ENCODE peak calls at places on chromosomes 11 and 22, in ten cellular contexts. Q is NAMALWA; L is psoas muscle; H is progenitor cell of endocrine pancreas; W is HL-60; Z is aorta; E is right atrium auricular region; P is cardiac muscle cell; B is activated CD4-positive, alpha-beta T cell treated with anti-CD3 and anti-CD28 coated beads for 36 hours; O is cardiac fibroblast. J is an unnamed sample.

GRCh38 chr11:80668039-80668438 is 1227.2 kb upstream of the TENM4 start:
- DNase-seq in Q (no peak), Z (no peak), O (no peak), H (no peak), L (no peak), E (no peak), W (no peak), P (no peak), B (no peak), J (no peak)

GRCh38 chr22:27814993-27815392 is 13.4 kb upstream of the MN1 start:
- DNase-seq in E (no peak), Z (no peak), O (no peak), Q (no peak), P (no peak), H (no peak), L (no peak), B (no peak), W (no peak), J (no peak)

GRCh38 chr11:18011633-18012313 is 1.1 kb downstream of the SERGEF start:
- DNase-seq in H (no peak), Q (no peak), Z (no peak), P (no peak), O (peak), E (no peak), B (no peak), L (no peak), W (no peak), J (peak)

GRCh38 chr11:14974723-14975587 is 2.8 kb upstream of the CALCA start:
- DNase-seq in W (no peak), O (peak), E (peak), Z (peak), Q (peak), B (peak), H (peak), P (peak), L (peak), J (peak)

GRCh38 chr11:28133146-28133545 is 25.0 kb downstream of the METTL15 start:
- DNase-seq in B (no peak), L (no peak), Z (no peak), H (no peak), P (peak), E (no peak), W (no peak), O (peak), Q (no peak), J (no peak)

GRCh38 chr11:6402061-6402470 is 11.8 kb downstream of the SMPD1 start:
- DNase-seq in Z (no peak), W (no peak), H (no peak), O (no peak), L (no peak), B (peak), P (no peak), Q (no peak), E (no peak), J (no peak)

GRCh38 chr11:12845739-12846358 is 163.3 kb upstream of the RASSF10 start:
- DNase-seq in O (no peak), Z (no peak), Q (no peak), H (peak), P (no peak), W (no peak), L (no peak), E (no peak), B (no peak), J (peak)

GRCh38 chr11:124115782-124116616 is 749 bp downstream of the VWA5A start:
- DNase-seq in Q (no peak), O (no peak), Z (peak), H (no peak), W (no peak), B (peak), P (no peak), E (no peak), L (no peak), J (no peak)

GRCh38 chr11:132337819-132338416 is 967.5 kb downstream of the NTM start:
- DNase-seq in P (no peak), Z (no peak), E (no peak), Q (no peak), O (no peak), W (no peak), H (no peak), B (no peak), L (no peak), J (no peak)

GRCh38 chr22:44983878-44984482 is 25.8 kb downstream of the PHF21B start:
- DNase-seq in Q (no peak), W (no peak), Z (no peak), L (no peak), O (no peak), P (no peak), B (no peak), H (no peak), E (no peak), J (no peak)

GRCh38 chr22:45784357-45785277 is 113.0 kb downstream of the ATXN10 start:
- DNase-seq in H (no peak), Q (peak), B (no peak), L (no peak), P (no peak), E (no peak), W (no peak), O (no peak), Z (no peak), J (no peak)

GRCh38 chr22:48869161-48869560 is 958.5 kb downstream of the BRD1 start:
- DNase-seq in L (no peak), Z (peak), P (no peak), W (no peak), B (no peak), O (no peak), H (no peak), Q (no peak), E (no peak), J (no peak)

GRCh38 chr11:23856654-23857053 is 640.2 kb upstream of the LUZP2 start:
- DNase-seq in H (no peak), L (no peak), O (peak), E (no peak), B (no peak), Z (no peak), Q (no peak), P (peak), W (no peak), J (no peak)

GRCh38 chr11:465896-466538 is 15.9 kb downstream of the PTDSS2 start:
- DNase-seq in P (no peak), Z (no peak), Q (no peak), L (peak), O (no peak), H (no peak), B (no peak), E (no peak), W (no peak), J (no peak)

GRCh38 chr22:30872282-30873041 is 96.1 kb downstream of the MORC2 start:
- DNase-seq in Q (no peak), E (no peak), H (no peak), W (no peak), B (no peak), L (no peak), O (no peak), P (no peak), Z (peak), J (no peak)

GRCh38 chr11:122192634-122193245 is 76.7 kb upstream of the BLID start:
- DNase-seq in E (no peak), H (no peak), Z (no peak), P (peak), W (no peak), B (no peak), O (peak), L (no peak), Q (no peak), J (no peak)

GRCh38 chr22:37559901-37560681 is at the start of gene CDC42EP1:
- DNase-seq in W (no peak), Z (peak), B (no peak), Q (no peak), E (no peak), L (peak), P (peak), O (peak), H (peak), J (peak)

GRCh38 chr11:12090061-12090572 is 20.3 kb upstream of the MICAL2 start:
- DNase-seq in O (peak), L (no peak), Z (no peak), P (peak), E (no peak), Q (no peak), B (no peak), H (no peak), W (peak), J (no peak)

GRCh38 chr22:44930016-44930710 is 79.6 kb downstream of the PHF21B start:
- DNase-seq in O (no peak), B (no peak), Q (no peak), L (no peak), Z (peak), H (no peak), P (no peak), E (no peak), W (no peak), J (no peak)

GRCh38 chr11:118061401-118062125 is 15.3 kb upstream of the TMPRSS4 start:
- DNase-seq in P (no peak), W (no peak), E (no peak), H (no peak), L (no peak), Q (no peak), O (no peak), Z (peak), B (no peak), J (no peak)

GRCh38 chr22:49571326-49571725 is 256.3 kb downstream of the BRD1 start:
- DNase-seq in H (no peak), P (no peak), B (no peak), E (no peak), Q (no peak), O (no peak), Z (peak), L (no peak), W (no peak), J (no peak)

GRCh38 chr11:10026514-10026913 is 267.5 kb downstream of the SBF2 start:
- DNase-seq in L (no peak), B (no peak), E (no peak), Z (no peak), W (no peak), O (peak), Q (no peak), P (peak), H (no peak), J (no peak)

GRCh38 chr11:124642628-124643027 is 20.0 kb downstream of the TBRG1 start:
- DNase-seq in L (no peak), H (no peak), Z (no peak), B (no peak), P (no peak), E (no peak), Q (no peak), O (no peak), W (no peak), J (no peak)

GRCh38 chr11:16335236-16335962 is 20.9 kb downstream of the SOX6 start:
- DNase-seq in E (no peak), L (no peak), Q (no peak), O (no peak), H (no peak), Z (no peak), W (no peak), B (no peak), P (no peak), J (no peak)

GRCh38 chr11:96486890-96487633 is 97.2 kb downstream of the JRKL start:
- DNase-seq in B (no peak), E (no peak), Z (no peak), Q (no peak), W (no peak), L (no peak), P (peak), H (no peak), O (peak), J (peak)

GRCh38 chr22:24925586-24926427 is 20.7 kb downstream of the LHFPL7 start:
- DNase-seq in O (no peak), B (no peak), E (no peak), P (peak), Q (no peak), Z (no peak), L (no peak), H (no peak), W (no peak), J (no peak)

GRCh38 chr11:102806296-102806695 is 8.3 kb upstream of the MMP1 start:
- DNase-seq in B (no peak), Z (no peak), L (no peak), H (no peak), Q (no peak), O (peak), P (peak), E (no peak), W (no peak), J (no peak)

GRCh38 chr11:131688056-131688693 is 317.8 kb downstream of the NTM start:
- DNase-seq in O (peak), L (peak), Z (peak), W (no peak), H (peak), P (peak), E (peak), Q (peak), B (peak), J (peak)

GRCh38 chr11:1055990-1056771 is 18.5 kb upstream of the MUC2 start:
- DNase-seq in B (no peak), W (no peak), P (no peak), O (no peak), H (peak), Z (peak), L (peak), E (no peak), Q (no peak), J (no peak)

GRCh38 chr11:59429924-59430516 is 3.8 kb upstream of the OR5A2 start:
- DNase-seq in P (peak), W (peak), Z (no peak), O (peak), Q (peak), H (peak), L (no peak), B (peak), E (no peak), J (peak)

J was measured in HAP-1.